ENCODE peak calls at places on chromosomes 5 and 9, in five cellular contexts. O is GM10248, H is coronary artery, A is thyroid gland, X is activated B cell treated with CpG ODN at 0.5 μM for 24 hours. K is an unnamed sample.

GRCh38 chr9:93236541-93237206 is 52.7 kb downstream of the WNK2 start:
- DNase-seq in X (no peak), A (no peak), H (no peak), O (no peak), K (no peak)

GRCh38 chr9:90870646-90871326 is 69.2 kb downstream of the SYK start:
- DNase-seq in X (no peak), H (no peak), A (peak), O (peak), K (no peak)

GRCh38 chr5:14528115-14528514 is 53.5 kb upstream of the OTULINL start:
- DNase-seq in A (no peak), H (no peak), X (no peak), O (no peak), K (no peak)

GRCh38 chr5:82446765-82447164 is 168.6 kb upstream of the RPS23 start:
- DNase-seq in A (no peak), X (no peak), H (no peak), O (no peak), K (no peak)

GRCh38 chr9:4581861-4582565 is 80.1 kb upstream of the PLPP6 start:
- DNase-seq in A (no peak), H (no peak), X (no peak), O (no peak), K (no peak)

GRCh38 chr9:90300901-90301688 is 341.5 kb downstream of the DIRAS2 start:
- DNase-seq in A (no peak), X (no peak), H (no peak), O (no peak), K (no peak)

GRCh38 chr5:133196441-133197085 is 144.8 kb downstream of the HSPA4 start:
- DNase-seq in X (no peak), O (no peak), A (peak), H (no peak), K (no peak)

GRCh38 chr5:140360681-140361479 is 886 bp downstream of the SLC4A9 start:
- DNase-seq in A (no peak), X (no peak), O (no peak), H (no peak), K (peak)

GRCh38 chr9:69535296-69535832 is 136.8 kb downstream of the APBA1 start:
- DNase-seq in A (no peak), H (no peak), O (no peak), X (no peak), K (no peak)

GRCh38 chr5:121296357-121296756 is 555.3 kb upstream of the FTMT start:
- DNase-seq in A (no peak), O (no peak), H (no peak), X (no peak), K (no peak)

GRCh38 chr5:131260895-131261294 is 3.0 kb upstream of the CDC42SE2 start:
- DNase-seq in O (no peak), X (no peak), A (no peak), H (no peak), K (no peak)

GRCh38 chr5:153782589-153783238 is 256.0 kb downstream of the FAM114A2 start:
- DNase-seq in O (no peak), H (no peak), X (no peak), A (no peak), K (no peak)

GRCh38 chr5:68821056-68821455 is 272.8 kb upstream of the SLC30A5 start:
- DNase-seq in O (no peak), A (no peak), H (no peak), X (no peak), K (no peak)

GRCh38 chr5:139808481-139809330 is 13.1 kb downstream of the PSD2 start:
- DNase-seq in O (peak), H (no peak), A (peak), X (no peak), K (no peak)

GRCh38 chr5:151155777-151156731 is 1.5 kb downstream of the ANXA6 start:
- DNase-seq in X (no peak), O (peak), H (no peak), A (peak), K (no peak)

GRCh38 chr9:114364123-114364522 is 23.7 kb downstream of the AKNA start:
- DNase-seq in H (no peak), A (no peak), X (no peak), O (no peak), K (no peak)

GRCh38 chr9:69945671-69946141 is 97.9 kb upstream of the MAMDC2 start:
- DNase-seq in H (no peak), O (no peak), A (peak), X (no peak), K (peak)

GRCh38 chr9:35756275-35756742 is 2.2 kb upstream of the MSMP start:
- DNase-seq in A (peak), X (no peak), O (no peak), H (no peak), K (no peak)

GRCh38 chr9:123372766-123373446 is 16.9 kb downstream of the CRB2 start:
- DNase-seq in X (no peak), A (no peak), H (no peak), O (no peak), K (no peak)

GRCh38 chr9:89661956-89662717 is 57.3 kb downstream of the GADD45G start:
- DNase-seq in A (peak), O (no peak), X (no peak), H (peak), K (peak)

GRCh38 chr5:65483474-65484346 is 2.0 kb upstream of the ADAMTS6 start:
- DNase-seq in H (no peak), X (no peak), O (peak), A (no peak), K (no peak)

GRCh38 chr5:154480847-154481246 is 2.8 kb upstream of the HAND1 start:
- DNase-seq in A (no peak), O (no peak), X (no peak), H (no peak), K (no peak)

GRCh38 chr5:175573493-175574269 is 84.2 kb upstream of the HRH2 start:
- DNase-seq in X (no peak), O (no peak), H (no peak), A (no peak), K (no peak)
- TF ChIP-seq CTCF in X (no peak), O (no peak), H (no peak), A (no peak), K (no peak)

DNA sequence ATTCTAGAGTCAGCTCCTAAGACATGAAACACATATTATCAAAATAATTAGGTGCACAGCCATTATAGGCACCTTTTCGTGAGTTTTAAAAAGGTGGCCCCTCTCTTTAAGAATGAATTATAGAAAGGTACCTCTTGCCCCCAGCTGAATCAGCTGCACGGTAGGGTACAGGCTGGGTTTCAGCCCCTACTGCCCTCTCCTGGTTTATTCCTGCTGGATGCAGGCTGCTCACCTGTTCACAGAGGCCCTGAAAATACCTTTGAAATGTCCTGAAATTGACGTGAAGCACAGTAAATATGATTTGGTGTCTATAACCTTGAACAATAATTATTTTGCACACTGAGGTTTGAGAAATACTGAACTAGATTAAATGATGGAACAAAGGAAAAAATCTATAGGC is 504.8 kb upstream of the SGCD start:
- DNase-seq in X (no peak), A (no peak), O (no peak), H (no peak), K (no peak)
- TF ChIP-seq CTCF in X (no peak), A (no peak), O (no peak), H (no peak), K (no peak)

DNA sequence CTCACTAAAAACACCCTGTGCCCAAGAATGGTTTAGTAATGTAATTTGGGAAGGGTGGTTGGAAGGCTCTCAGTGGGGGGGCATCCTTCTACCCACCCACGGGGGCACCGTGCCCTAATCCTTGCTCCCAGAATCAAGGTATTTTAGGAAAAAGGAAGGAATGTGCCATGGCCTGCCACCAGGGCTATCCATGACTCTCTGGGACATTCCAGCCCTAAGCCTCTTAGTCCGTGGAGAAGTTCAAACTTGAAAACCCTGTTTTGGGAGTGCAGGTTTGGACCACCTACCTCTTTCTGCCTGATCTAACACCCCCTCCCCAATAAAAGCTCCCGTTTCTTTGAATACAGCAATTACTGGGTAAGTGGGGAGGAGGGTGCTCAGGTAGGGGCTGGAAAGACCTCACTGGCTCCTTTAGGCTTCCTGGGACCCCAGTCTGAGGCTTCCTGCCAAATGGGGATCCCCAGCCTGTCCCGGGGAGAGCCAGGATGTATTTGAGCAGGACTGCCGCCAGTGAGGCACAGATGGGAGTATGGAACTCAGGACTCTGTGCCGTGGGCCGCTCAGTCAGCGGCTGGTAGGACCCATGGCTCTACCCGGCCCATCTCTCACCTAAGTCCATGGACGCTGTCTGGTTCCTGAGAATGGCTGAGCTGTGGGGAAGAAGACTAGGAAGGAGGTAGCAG is 3.6 kb upstream of the PITX1 start:
- DNase-seq in A (no peak), O (no peak), X (no peak), H (no peak), K (no peak)
- TF ChIP-seq CTCF in A (no peak), O (no peak), X (no peak), H (no peak), K (no peak)

GRCh38 chr9:127224883-127225739 is 39.5 kb upstream of the GARNL3 start:
- DNase-seq in H (peak), X (peak), A (peak), O (peak), K (peak)

GRCh38 chr9:127223266-127223665 is 41.3 kb upstream of the GARNL3 start:
- DNase-seq in X (no peak), A (no peak), O (no peak), H (no peak), K (no peak)

GRCh38 chr9:127225747-127226646 is 38.6 kb upstream of the GARNL3 start:
- DNase-seq in O (no peak), A (peak), H (no peak), X (peak), K (no peak)

GRCh38 chr9:127223810-127224177 is 40.8 kb upstream of the GARNL3 start:
- DNase-seq in H (no peak), X (no peak), A (no peak), O (peak), K (no peak)

DNA sequence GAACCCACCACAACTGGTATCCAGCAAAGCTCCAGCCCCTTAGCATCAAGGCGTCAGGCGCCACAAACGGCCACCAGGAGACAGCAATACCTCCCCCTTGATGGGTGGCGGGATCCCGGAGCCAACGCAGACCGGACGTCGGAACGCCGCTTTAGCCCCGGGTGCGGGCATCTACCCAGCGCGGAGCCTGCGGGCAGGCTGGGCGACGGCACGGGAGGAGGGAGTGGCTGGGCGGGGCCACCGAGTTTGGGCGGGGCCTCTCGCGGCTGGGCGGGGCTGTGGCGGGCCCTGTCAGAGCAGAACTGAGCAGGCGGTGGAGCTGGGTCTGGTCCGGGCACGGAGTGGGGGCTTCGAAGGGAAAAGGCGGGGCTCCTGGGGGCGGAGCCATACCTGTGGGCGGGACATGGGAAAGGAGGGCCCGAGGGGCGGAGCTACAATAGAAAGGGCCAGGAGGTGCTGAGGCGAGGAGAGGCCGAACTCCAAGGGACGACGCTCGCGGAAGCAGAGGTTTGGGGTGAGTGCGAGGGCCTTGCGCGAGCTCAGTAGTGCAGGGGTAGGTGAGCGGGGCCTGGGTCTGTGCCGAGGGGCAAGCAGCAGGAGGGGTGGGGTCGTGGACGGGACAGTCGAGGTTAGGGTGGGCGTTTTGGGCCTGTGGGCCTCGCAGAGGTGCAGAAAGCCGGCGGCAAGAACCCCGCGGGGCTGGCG is 40.2 kb upstream of the GARNL3 start:
- DNase-seq in H (peak), O (peak), X (peak), A (peak), K (peak)
- TF ChIP-seq CTCF in H (no peak), O (no peak), X (no peak), A (no peak), K (peak)

GRCh38 chr9:121055642-121056143 is 5.6 kb upstream of the C5 start:
- DNase-seq in H (no peak), O (no peak), A (no peak), X (no peak), K (no peak)

GRCh38 chr9:121059513-121059912 is 9.4 kb upstream of the C5 start:
- DNase-seq in O (no peak), H (no peak), X (no peak), A (no peak), K (no peak)

GRCh38 chr9:121057821-121058220 is 7.7 kb upstream of the C5 start:
- DNase-seq in A (no peak), O (no peak), X (no peak), H (no peak), K (no peak)

DNA sequence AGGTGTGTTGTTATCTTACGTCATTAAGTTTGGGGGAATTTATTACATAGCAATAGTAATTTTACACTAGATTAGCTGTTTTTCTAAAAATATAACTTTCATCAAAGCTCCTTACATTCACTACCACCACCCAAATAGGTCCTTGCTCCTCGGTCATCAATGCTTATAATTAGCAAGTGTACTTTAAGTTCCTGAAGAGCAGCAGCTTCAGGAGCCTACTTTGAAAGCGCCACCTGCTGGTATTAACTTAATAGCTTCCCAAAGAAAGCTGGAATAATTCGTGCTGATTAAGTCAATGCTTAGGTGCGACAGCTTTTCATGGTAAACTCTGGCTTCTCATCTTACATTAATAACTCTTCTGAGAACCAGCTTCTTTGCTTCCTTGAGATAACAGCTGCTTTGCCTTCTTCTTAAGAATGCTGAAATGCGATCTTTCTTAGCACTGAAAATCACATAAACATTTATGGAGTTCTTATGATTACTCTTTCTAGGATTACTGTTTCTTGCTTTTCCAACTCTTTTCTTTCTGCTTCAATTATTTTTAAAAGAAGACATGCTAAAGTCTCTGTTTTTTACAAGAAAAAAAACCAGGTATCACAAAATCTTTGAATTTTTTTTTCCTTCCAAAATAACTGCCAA is 10.0 kb upstream of the C5 start:
- DNase-seq in X (no peak), H (no peak), O (peak), A (peak), K (no peak)
- TF ChIP-seq CTCF in X (peak), H (peak), O (peak), A (no peak), K (peak)

DNA sequence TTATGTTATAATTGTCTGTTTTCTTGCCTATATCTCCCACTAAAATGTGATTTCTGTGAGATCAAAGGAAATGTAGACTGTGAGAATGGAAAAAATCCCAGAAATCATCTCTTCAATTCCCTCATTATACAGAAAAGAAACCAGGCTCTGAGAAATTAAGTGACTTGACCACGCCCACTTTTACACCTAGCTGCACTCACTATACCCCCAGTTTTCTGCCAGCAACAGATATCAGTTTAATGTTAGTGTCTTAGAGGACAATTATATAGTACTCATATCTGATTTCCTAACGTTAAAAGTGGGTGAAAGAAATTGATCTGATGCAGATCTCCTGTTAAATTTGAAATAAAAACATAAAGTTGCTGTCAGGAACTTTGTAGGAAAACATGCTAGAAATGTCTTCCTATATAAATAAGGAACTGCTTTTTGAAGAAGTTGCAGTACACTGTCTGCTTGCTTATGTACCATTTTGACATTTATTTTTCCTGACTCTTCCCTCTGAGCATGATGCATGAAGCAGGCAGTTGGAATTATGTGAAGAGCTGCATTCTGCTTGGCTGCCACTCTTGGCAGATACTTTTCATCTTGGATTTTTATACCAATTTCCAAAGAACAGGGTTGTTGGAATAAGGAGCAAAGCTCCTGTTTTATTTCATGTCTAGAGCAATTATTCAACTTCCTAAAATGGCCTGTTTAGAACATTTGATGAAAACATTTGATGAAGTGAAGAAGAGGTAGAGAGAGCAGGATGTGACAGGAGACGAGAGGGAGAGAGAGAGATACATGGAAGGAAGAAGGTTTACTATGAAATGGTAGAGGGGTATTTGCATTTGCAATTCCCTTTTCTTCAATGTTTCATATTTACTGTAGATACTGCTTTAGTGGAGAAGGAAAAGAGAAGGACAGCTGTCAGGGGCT is 57.3 kb upstream of the RICTOR start:
- DNase-seq in O (no peak), X (no peak), H (no peak), A (no peak), K (no peak)
- TF ChIP-seq CTCF in O (no peak), X (no peak), H (no peak), A (no peak), K (no peak)

GRCh38 chr9:77897292-77897691 is 134.3 kb downstream of the GNAQ start:
- DNase-seq in H (no peak), X (no peak), A (peak), O (no peak), K (no peak)
- TF ChIP-seq CTCF in H (no peak), X (no peak), A (no peak), O (no peak), K (no peak)

DNA sequence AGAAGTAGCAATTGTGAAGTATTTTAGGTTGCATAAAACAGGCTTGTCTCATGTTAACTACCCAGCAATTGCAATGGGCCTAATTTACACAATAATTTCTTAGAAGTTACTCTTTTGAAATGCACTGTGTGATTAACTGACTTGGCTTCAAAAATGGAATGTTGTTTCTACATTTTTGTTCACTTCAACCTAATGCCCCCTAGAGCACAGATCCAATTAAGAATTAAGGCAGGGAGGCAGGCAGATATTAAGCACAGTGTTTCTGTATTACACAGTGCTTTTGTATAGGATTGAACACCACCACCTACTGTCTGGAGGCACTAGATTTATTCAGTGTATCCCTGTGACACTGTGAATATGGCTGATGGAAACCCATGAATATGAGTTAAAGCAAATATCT is 302.1 kb downstream of the FBXL17 start:
- DNase-seq in A (no peak), H (no peak), O (no peak), X (no peak), K (no peak)
- TF ChIP-seq CTCF in A (no peak), H (no peak), O (no peak), X (no peak), K (no peak)

K was measured in suprapubic skin.